ENCODE peak calls at places on chromosome 5, in four cellular contexts. P, W, M and S are unnamed samples. For H3K9me3 and H3K27me3, the result is how much of the 10 kb centered on the place peaks cover.

GRCh38 chr5:146716636-146717035 is 161.9 kb downstream of the PPP2R2B start:
- DNase-seq in P (peak), M (no peak), W (no peak), S (no peak)

GRCh38 chr5:179489015-179489414 is 61.3 kb upstream of the RUFY1 start:
- DNase-seq in M (no peak), P (no peak), W (no peak), S (no peak)

GRCh38 chr5:52840286-52841050 is 52.8 kb downstream of the ITGA1 start:
- DNase-seq in M (no peak), W (no peak), P (peak), S (peak)

GRCh38 chr5:169576181-169576598 is 7.4 kb upstream of the SPDL1 start:
- DNase-seq in P (peak), W (no peak), M (no peak), S (peak)

GRCh38 chr5:173920024-173920753 is 32.0 kb downstream of the CPEB4 start:
- DNase-seq in M (no peak), W (no peak), P (no peak), S (no peak)

GRCh38 chr5:135543151-135543818 is 7.5 kb upstream of the NEUROG1 start:
- DNase-seq in W (no peak), M (no peak), P (no peak), S (no peak)

GRCh38 chr5:139789845-139790189 is 5.8 kb upstream of the PSD2 start:
- DNase-seq in W (no peak), P (no peak), M (no peak), S (no peak)

GRCh38 chr5:57277085-57277484 is 103.2 kb downstream of the GPBP1 start:
- DNase-seq in W (no peak), P (peak), M (no peak), S (no peak)

GRCh38 chr5:140267559-140268018 is 35.3 kb downstream of the PFDN1 start:
- DNase-seq in W (no peak), M (no peak), P (no peak), S (no peak)

GRCh38 chr5:122906768-122907167 is 61.4 kb downstream of the SNX24 start:
- DNase-seq in P (peak), M (no peak), W (no peak), S (no peak)

GRCh38 chr5:32683125-32683524 is 28.0 kb upstream of the NPR3 start:
- DNase-seq in P (no peak), W (no peak), M (no peak), S (peak)

GRCh38 chr5:73808916-73809315 is 182.9 kb downstream of the ARHGEF28 start:
- DNase-seq in M (no peak), W (no peak), P (no peak), S (no peak)

GRCh38 chr5:102312586-102312985 is 16.5 kb upstream of the SLCO4C1 start:
- DNase-seq in P (peak), W (no peak), M (no peak), S (peak)

GRCh38 chr5:34524123-34524522 is 132.0 kb upstream of the RAI14 start:
- DNase-seq in W (no peak), M (no peak), P (peak), S (peak)

GRCh38 chr5:2286250-2286649 is 403.5 kb upstream of the IRX4 start:
- DNase-seq in W (no peak), M (no peak), P (no peak), S (no peak)
- H3K9me3 ChIP-seq in W (under half), M (under half), P (under half), S (under half)

GRCh38 chr5:37838152-37838932 is 1.5 kb downstream of the GDNF start:
- DNase-seq in W (no peak), M (no peak), P (peak), S (no peak)
- H3K27me3 ChIP-seq in W (under half), M (half or more), P (half or more), S (under half)

GRCh38 chr5:81703840-81704239 is 47.1 kb downstream of the SSBP2 start:
- DNase-seq in P (no peak), M (no peak), W (no peak), S (no peak)
- H3K9me3 ChIP-seq in P (under half), M (under half), W (under half), S (under half)

GRCh38 chr5:11681796-11682195 is 222.4 kb downstream of the CTNND2 start:
- DNase-seq in M (no peak), W (no peak), P (no peak), S (no peak)
- H3K27me3 ChIP-seq in M (under half), W (under half), P (under half), S (under half)

GRCh38 chr5:141392429-141393198 is at the start of gene PCDHGA8:
- DNase-seq in M (no peak), P (no peak), W (no peak), S (no peak)

GRCh38 chr5:141388661-141389060 is 1.2 kb downstream of the PCDHGB4 start:
- DNase-seq in M (no peak), P (no peak), W (no peak), S (no peak)

GRCh38 chr5:141398608-141399007 is 861 bp downstream of the PCDHGB5 start:
- DNase-seq in W (no peak), P (no peak), M (no peak), S (no peak)

GRCh38 chr5:141389153-141390042 is 1.9 kb downstream of the PCDHGB4 start:
- DNase-seq in P (no peak), M (no peak), W (no peak), S (no peak)

DNA sequence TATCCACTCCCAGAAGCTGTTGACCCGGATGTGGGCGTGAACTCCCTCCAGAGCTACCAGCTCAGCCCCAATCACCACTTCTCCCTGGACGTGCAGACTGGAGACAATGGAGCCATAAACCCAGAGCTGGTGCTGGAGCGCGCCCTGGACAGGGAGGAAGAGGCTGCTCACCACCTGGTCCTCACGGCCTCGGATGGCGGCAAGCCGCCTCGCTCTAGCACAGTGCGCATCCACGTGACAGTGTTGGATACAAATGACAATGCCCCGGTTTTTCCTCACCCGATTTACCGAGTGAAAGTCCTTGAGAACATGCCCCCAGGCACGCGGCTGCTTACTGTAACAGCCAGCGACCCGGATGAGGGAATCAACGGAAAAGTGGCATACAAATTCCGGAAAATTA is 834 bp downstream of the PCDHGA8 start:
- DNase-seq in W (no peak), P (no peak), M (no peak), S (no peak)
- H3K9me3 ChIP-seq in W (under half), P (half or more), M (half or more), S (under half)

GRCh38 chr5:159095882-159096554 is 3.7 kb downstream of the EBF1 start:
- DNase-seq in W (no peak), P (no peak), M (no peak), S (no peak)
- H3K27me3 ChIP-seq in W (under half), P (under half), M (under half), S (under half)